ENCODE peak calls at places on chromosomes 12 and 14, in six cellular contexts. Z is H1, K is ovary, O is adrenal gland, W is prostate gland, T is lower lobe of right lung. G is an unnamed sample. For H3K4me1, the result is how much of the 10 kb centered on the place peaks cover.

GRCh38 chr12:43812926-43813325 is 6.8 kb upstream of the TWF1 start:
- DNase-seq in Z (no peak), K (no peak), O (no peak), W (no peak), T (no peak), G (no peak)

GRCh38 chr12:20832911-20833310 is 22.4 kb downstream of the SLCO1B3 start:
- DNase-seq in Z (no peak), K (no peak), O (no peak), W (peak), T (no peak), G (no peak)

GRCh38 chr12:93895096-93895460 is 217.9 kb downstream of the CRADD start:
- DNase-seq in Z (no peak), K (no peak), O (no peak), W (no peak), T (no peak), G (no peak)

GRCh38 chr14:57732886-57733285 is 133.0 kb downstream of the SLC35F4 start:
- DNase-seq in Z (no peak), K (no peak), O (no peak), W (no peak), T (no peak), G (no peak)

GRCh38 chr12:132496270-132496669 is 6.3 kb downstream of the FBRSL1 start:
- DNase-seq in Z (no peak), K (no peak), O (no peak), W (no peak), T (no peak), G (no peak)

GRCh38 chr14:57754558-57754957 is 111.3 kb downstream of the SLC35F4 start:
- DNase-seq in Z (no peak), K (no peak), O (peak), W (no peak), T (no peak), G (no peak)

GRCh38 chr12:124428136-124428791 is 133.4 kb downstream of the RFLNA start:
- DNase-seq in Z (no peak), K (peak), O (peak), W (no peak), T (no peak), G (peak)

GRCh38 chr14:53871947-53872346 is 84.7 kb downstream of the BMP4 start:
- DNase-seq in Z (no peak), K (no peak), O (no peak), W (no peak), T (no peak), G (no peak)

GRCh38 chr12:82694970-82695369 is 8.3 kb downstream of the TMTC2 start:
- DNase-seq in Z (no peak), K (no peak), O (no peak), W (no peak), T (no peak), G (no peak)

GRCh38 chr12:124091835-124092234 is 118.8 kb downstream of the ZNF664 start:
- DNase-seq in Z (no peak), K (no peak), O (no peak), W (no peak), T (no peak), G (no peak)

GRCh38 chr12:2619136-2619535 is 175.6 kb upstream of the FKBP4 start:
- DNase-seq in Z (no peak), K (no peak), O (no peak), W (no peak), T (no peak), G (no peak)

GRCh38 chr14:53670701-53671100 is 285.9 kb downstream of the BMP4 start:
- DNase-seq in Z (no peak), K (no peak), O (no peak), W (no peak), T (no peak), G (no peak)

GRCh38 chr12:57395121-57395520 is 35.7 kb downstream of the R3HDM2 start:
- DNase-seq in Z (no peak), K (no peak), O (no peak), W (no peak), T (no peak), G (peak)

GRCh38 chr12:460301-461230 is 827 bp downstream of the B4GALNT3 start:
- DNase-seq in Z (no peak), K (peak), O (peak), W (peak), T (peak), G (peak)

GRCh38 chr12:54379401-54380201 is 4.9 kb downstream of the ZNF385A start:
- DNase-seq in Z (no peak), K (peak), O (peak), W (peak), T (peak), G (peak)

GRCh38 chr12:54381136-54381535 is 3.4 kb downstream of the ZNF385A start:
- DNase-seq in Z (no peak), K (no peak), O (no peak), W (no peak), T (no peak), G (no peak)

GRCh38 chr12:54377797-54378515 is 6.6 kb downstream of the ZNF385A start:
- DNase-seq in Z (no peak), K (peak), O (no peak), W (no peak), T (no peak), G (no peak)

GRCh38 chr12:54376596-54377468 is 7.7 kb downstream of the ZNF385A start:
- DNase-seq in Z (no peak), K (peak), O (no peak), W (no peak), T (no peak), G (no peak)

GRCh38 chr12:54378791-54379400 is 5.6 kb downstream of the ZNF385A start:
- DNase-seq in Z (no peak), K (peak), O (peak), W (no peak), T (peak), G (peak)
- H3K4me1 ChIP-seq in Z (under half), K (under half), O (under half), W (under half), T (under half), G (under half)

DNA sequence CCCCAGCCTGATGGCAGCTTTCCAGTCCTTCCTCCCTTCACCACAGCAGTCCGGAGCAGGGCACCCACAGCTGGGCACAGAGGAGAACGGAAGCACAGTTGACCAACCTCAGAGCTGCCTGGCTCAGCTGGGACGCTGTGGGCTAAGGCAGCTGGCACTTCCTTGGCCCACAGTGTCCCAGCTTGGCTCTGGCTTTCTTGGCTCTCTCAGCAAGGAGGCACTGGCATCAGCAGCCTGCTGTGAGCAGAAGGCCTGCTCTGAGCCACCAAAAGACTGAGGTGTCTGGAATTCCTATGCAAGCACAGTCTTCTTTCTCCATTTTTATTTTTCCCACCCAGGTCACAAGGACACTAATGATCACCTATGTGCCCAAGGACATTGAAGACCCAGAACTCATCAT is 32.6 kb downstream of the NGB start:
- DNase-seq in Z (no peak), K (no peak), O (no peak), W (no peak), T (no peak), G (no peak)
- H3K4me1 ChIP-seq in Z (under half), K (under half), O (under half), W (under half), T (under half), G (under half)

GRCh38 chr14:65069874-65070709 is 32.2 kb downstream of the MAX start:
- DNase-seq in Z (no peak), K (no peak), O (peak), W (peak), T (peak), G (no peak)
- H3K4me1 ChIP-seq in Z (under half), K (under half), O (under half), W (under half), T (under half), G (under half)

GRCh38 chr14:64123241-64123956 is 170.8 kb downstream of the ESR2 start:
- DNase-seq in Z (no peak), K (no peak), O (no peak), W (no peak), T (no peak), G (no peak)

GRCh38 chr14:64117671-64118402 is 176.3 kb downstream of the ESR2 start:
- DNase-seq in Z (no peak), K (no peak), O (no peak), W (peak), T (no peak), G (no peak)

GRCh38 chr14:64115401-64115800 is 178.8 kb downstream of the ESR2 start:
- DNase-seq in Z (no peak), K (no peak), O (no peak), W (no peak), T (no peak), G (no peak)

GRCh38 chr14:64118892-64119291 is 175.3 kb downstream of the ESR2 start:
- DNase-seq in Z (no peak), K (no peak), O (no peak), W (no peak), T (no peak), G (no peak)

GRCh38 chr14:64119535-64119934 is 174.6 kb downstream of the ESR2 start:
- DNase-seq in Z (no peak), K (no peak), O (no peak), W (no peak), T (no peak), G (no peak)
- H3K4me1 ChIP-seq in Z (under half), K (under half), O (under half), W (under half), T (under half), G (under half)

DNA sequence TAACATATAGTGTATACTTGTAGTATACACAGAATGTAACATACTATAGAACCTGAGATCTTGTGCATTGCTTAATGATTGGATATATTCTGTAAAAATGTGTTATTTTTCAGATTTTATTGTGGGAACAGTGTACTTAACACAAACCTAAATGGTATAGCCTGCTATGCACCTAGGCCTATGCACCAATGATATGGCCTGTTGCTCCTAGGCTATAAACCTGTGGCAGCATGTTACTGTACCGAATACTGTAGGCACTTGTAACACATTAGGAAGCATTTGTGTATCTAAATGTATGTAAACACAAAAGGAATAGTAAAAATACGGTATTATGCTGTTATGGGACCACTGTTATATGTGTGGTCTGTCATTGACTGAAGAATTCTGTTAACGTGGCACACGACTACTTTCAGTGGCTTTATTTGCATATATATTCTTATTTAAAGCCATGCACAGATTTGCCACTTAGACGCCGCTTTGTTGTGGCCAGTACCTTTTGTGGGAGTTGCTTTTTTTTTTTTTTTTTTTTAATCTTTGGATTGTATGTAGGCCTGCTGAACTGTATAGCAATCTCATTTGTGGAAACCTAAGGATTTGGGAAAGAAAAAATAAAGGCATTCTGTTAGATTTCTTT is 7.4 kb downstream of the PAPOLA start:
- DNase-seq in Z (no peak), K (no peak), O (no peak), W (no peak), T (no peak), G (no peak)
- H3K4me1 ChIP-seq in Z (under half), K (under half), O (half or more), W (under half), T (half or more), G (under half)

GRCh38 chr12:98743362-98743953 is 98.4 kb downstream of the APAF1 start:
- DNase-seq in Z (no peak), K (no peak), O (no peak), W (no peak), T (no peak), G (peak)
- H3K4me1 ChIP-seq in Z (under half), K (under half), O (under half), W (under half), T (under half), G (under half)

DNA sequence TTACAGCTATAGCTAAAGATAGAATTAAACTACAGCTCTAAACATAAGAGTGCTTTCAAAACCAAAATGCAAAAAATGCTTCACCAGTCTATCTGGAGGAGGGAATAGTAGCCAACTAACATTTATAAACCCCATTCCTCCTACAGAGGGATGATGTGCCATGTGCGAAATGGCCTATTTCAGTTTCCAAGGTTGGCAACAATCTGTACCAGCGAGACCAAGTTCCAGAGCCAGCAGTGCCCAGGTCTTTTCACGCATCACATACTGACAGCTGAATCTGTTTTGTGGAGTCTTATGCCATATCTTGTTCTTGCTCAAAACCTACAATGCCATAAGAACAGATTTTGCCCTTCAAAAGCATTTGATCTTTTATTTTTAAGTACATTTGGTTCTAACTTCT is 24.5 kb downstream of the NELL2 start:
- DNase-seq in Z (no peak), K (no peak), O (no peak), W (no peak), T (no peak), G (no peak)
- H3K4me1 ChIP-seq in Z (under half), K (under half), O (under half), W (under half), T (under half), G (under half)

GRCh38 chr12:106304001-106304421 is 1.5 kb downstream of the TCP11L2 start:
- DNase-seq in Z (no peak), K (no peak), O (no peak), W (no peak), T (no peak), G (no peak)
- H3K4me1 ChIP-seq in Z (under half), K (under half), O (under half), W (under half), T (half or more), G (under half)